ENCODE peak calls at places on chromosomes 7 and 10, in eight cellular contexts. C is lung microvascular endothelial cell; Y is activated T-cell treated with anti-CD3 and anti-CD28 coated beads, Interleukin-2, amount 50 U/mL, for 1 hour; F is glomerular endothelial cell; B is ELR; I is osteocyte; P is heart left ventricle; T is choroid plexus epithelial cell. Z is an unnamed sample.

GRCh38 chr7:128003787-128004186 is 27.4 kb downstream of the LRRC4 start:
- DNase-seq in F (no peak), C (no peak), P (no peak), T (peak), B (no peak), Y (no peak), I (no peak), Z (no peak)

GRCh38 chr7:42886866-42887509 is 24.9 kb downstream of the C7orf25 start:
- DNase-seq in Y (no peak), B (no peak), C (no peak), P (no peak), T (no peak), F (no peak), I (no peak), Z (no peak)

GRCh38 chr10:118992496-118992895 is 37.0 kb upstream of the NANOS1 start:
- DNase-seq in I (peak), P (no peak), F (no peak), Y (no peak), T (no peak), B (no peak), C (no peak), Z (no peak)

GRCh38 chr7:158676171-158676840 is 28.3 kb downstream of the NCAPG2 start:
- DNase-seq in T (peak), P (no peak), F (no peak), B (peak), Y (no peak), I (no peak), C (no peak), Z (no peak)

GRCh38 chr10:26093229-26093628 is 123.3 kb upstream of the GAD2 start:
- DNase-seq in Y (no peak), B (no peak), T (no peak), C (no peak), P (no peak), F (no peak), I (no peak), Z (no peak)

GRCh38 chr7:668958-669357 is 57.5 kb upstream of the DNAAF5 start:
- DNase-seq in I (no peak), C (no peak), F (no peak), B (no peak), T (no peak), Y (no peak), P (no peak), Z (no peak)

GRCh38 chr10:57846307-57847065 is 421.2 kb downstream of the IPMK start:
- DNase-seq in C (no peak), F (no peak), I (no peak), Y (no peak), T (peak), B (no peak), P (no peak), Z (no peak)

GRCh38 chr7:51301806-51302205 is 14.8 kb downstream of the COBL start:
- DNase-seq in F (no peak), T (no peak), P (no peak), C (no peak), B (no peak), Y (no peak), I (peak), Z (no peak)

GRCh38 chr7:1979591-1980560 is 252.9 kb downstream of the MAD1L1 start:
- DNase-seq in F (no peak), Y (no peak), B (no peak), C (no peak), I (no peak), T (no peak), P (peak), Z (no peak)

GRCh38 chr10:34736976-34737771 is 77.9 kb downstream of the PARD3 start:
- DNase-seq in I (no peak), B (no peak), Y (no peak), C (no peak), F (no peak), P (no peak), T (no peak), Z (no peak)

GRCh38 chr7:120274899-120275298 is 1.9 kb downstream of the KCND2 start:
- DNase-seq in Y (no peak), C (no peak), T (no peak), F (no peak), P (no peak), I (no peak), B (no peak), Z (no peak)

GRCh38 chr10:66786705-66787104 is 139.1 kb upstream of the LRRTM3 start:
- DNase-seq in C (no peak), F (no peak), P (no peak), Y (no peak), T (no peak), I (no peak), B (no peak), Z (no peak)

GRCh38 chr10:60293797-60294196 is 95.9 kb downstream of the ANK3 start:
- DNase-seq in P (no peak), C (no peak), T (no peak), Y (no peak), F (no peak), I (no peak), B (no peak), Z (no peak)

GRCh38 chr10:35659456-35659855 is 17.4 kb upstream of the FZD8 start:
- DNase-seq in P (no peak), B (no peak), C (no peak), F (no peak), Y (no peak), T (no peak), I (no peak), Z (no peak)

GRCh38 chr10:6120691-6121090 is 31.9 kb downstream of the RBM17 start:
- DNase-seq in I (peak), Y (no peak), B (no peak), C (no peak), T (no peak), F (no peak), P (no peak), Z (no peak)

GRCh38 chr7:130491841-130492518 is at the start of gene MEST:
- DNase-seq in T (peak), C (no peak), F (no peak), Y (peak), P (peak), I (no peak), B (peak), Z (no peak)

GRCh38 chr7:126698446-126698845 is 554.3 kb downstream of the GRM8 start:
- DNase-seq in I (no peak), B (peak), Y (no peak), C (peak), P (no peak), T (no peak), F (no peak), Z (no peak)

GRCh38 chr7:44148961-44149550 is 7.9 kb upstream of the MYL7 start:
- DNase-seq in I (no peak), Y (no peak), T (no peak), F (no peak), P (no peak), B (no peak), C (no peak), Z (no peak)

GRCh38 chr7:115511330-115511729 is 519.2 kb downstream of the TFEC start:
- DNase-seq in F (no peak), B (peak), T (no peak), Y (no peak), P (no peak), C (no peak), I (no peak), Z (no peak)

GRCh38 chr10:100696477-100696901 is 48.9 kb upstream of the PAX2 start:
- DNase-seq in Y (no peak), P (no peak), I (no peak), C (no peak), B (no peak), T (no peak), F (no peak), Z (no peak)

GRCh38 chr7:151058766-151059361 is 525 bp upstream of the SLC4A2 start:
- DNase-seq in P (no peak), I (no peak), F (no peak), C (peak), B (peak), T (peak), Y (no peak), Z (no peak)

GRCh38 chr10:63622097-63622496 is 100.9 kb downstream of the REEP3 start:
- DNase-seq in T (no peak), C (no peak), Y (no peak), P (no peak), B (no peak), F (no peak), I (no peak), Z (no peak)

GRCh38 chr7:113561446-113561845 is 357.4 kb downstream of the PPP1R3A start:
- DNase-seq in F (no peak), P (no peak), Y (no peak), B (peak), I (no peak), T (peak), C (no peak), Z (no peak)

GRCh38 chr7:117020605-117021002 is 67.3 kb downstream of the ST7 start:
- DNase-seq in Y (no peak), B (no peak), P (no peak), C (peak), I (no peak), F (no peak), T (no peak), Z (no peak)

GRCh38 chr10:124632064-124632531 is 112.1 kb downstream of the FAM53B start:
- DNase-seq in I (no peak), C (peak), P (peak), F (no peak), T (peak), Y (peak), B (no peak), Z (no peak)

GRCh38 chr10:78199019-78199418 is 165.4 kb downstream of the RPS24 start:
- DNase-seq in P (no peak), C (no peak), B (no peak), Y (no peak), I (no peak), F (no peak), T (no peak), Z (no peak)

GRCh38 chr7:96121752-96122151 is 200.1 kb downstream of the SLC25A13 start:
- DNase-seq in C (no peak), F (no peak), T (no peak), B (no peak), I (no peak), P (no peak), Y (no peak), Z (no peak)

GRCh38 chr7:101378808-101379207 is 16.1 kb downstream of the COL26A1 start:
- DNase-seq in I (peak), B (no peak), C (no peak), T (peak), P (peak), F (no peak), Y (no peak), Z (no peak)

GRCh38 chr10:48575901-48576300 is 29.0 kb downstream of the ARHGAP22 start:
- DNase-seq in T (no peak), P (no peak), C (no peak), F (no peak), Y (no peak), I (peak), B (no peak), Z (no peak)

GRCh38 chr7:2109936-2110585 is 122.7 kb downstream of the MAD1L1 start:
- DNase-seq in B (peak), F (peak), Y (no peak), P (no peak), I (no peak), C (peak), T (peak), Z (no peak)